ENCODE peak calls at places on chromosome 13, in five cellular contexts. S, F, G, C and U are unnamed samples.

GRCh38 chr13:96781141-96781540 is 213.1 kb downstream of the OXGR1 start:
- DNase-seq in S (no peak), C (no peak), G (no peak), F (peak; percentile 24), U (peak; percentile 21)

GRCh38 chr13:91358384-91358776 is 10.9 kb downstream of the MIR17HG start:
- DNase-seq in G (no peak), S (no peak), F (no peak), C (no peak), U (no peak)

GRCh38 chr13:42354246-42355117 is 82.5 kb downstream of the AKAP11 start:
- DNase-seq in G (no peak), S (peak; percentile 48), F (no peak), C (no peak), U (no peak)

GRCh38 chr13:51873419-51873818 is 11.7 kb downstream of the CCDC70 start:
- DNase-seq in G (no peak), C (no peak), S (no peak), F (no peak), U (no peak)

GRCh38 chr13:90696254-90696653 is 651.2 kb upstream of the MIR17HG start:
- DNase-seq in F (no peak), G (no peak), C (no peak), S (peak; percentile 7), U (no peak)

GRCh38 chr13:37769078-37769477 is 100.5 kb downstream of the TRPC4 start:
- DNase-seq in S (no peak), C (peak; percentile 2), F (no peak), G (no peak), U (no peak)

GRCh38 chr13:32426191-32426980 is 1.5 kb downstream of the N4BP2L1 start:
- DNase-seq in G (peak; percentile 22), F (no peak), S (no peak), C (no peak), U (peak; percentile 38)

GRCh38 chr13:41117859-41118258 is 14.7 kb downstream of the KBTBD6 start:
- DNase-seq in C (no peak), G (no peak), F (no peak), S (no peak), U (no peak)

GRCh38 chr13:50365300-50365682 is 350.0 kb downstream of the KCNRG start:
- DNase-seq in S (no peak), C (no peak), G (no peak), F (no peak), U (no peak)
- H3K27ac ChIP-seq in S (no peak overlapping the region), C (no peak overlapping the region), G (no peak overlapping the region), F (peak overlapping the region; percentile 38), U (no peak overlapping the region)

GRCh38 chr13:27641711-27642502 is 20.2 kb downstream of the POLR1D start:
- DNase-seq in G (no peak), F (no peak), C (peak; percentile 91), S (no peak), U (no peak)

GRCh38 chr13:27639186-27639585 is 17.5 kb downstream of the POLR1D start:
- DNase-seq in G (no peak), C (no peak), F (no peak), S (no peak), U (no peak)

GRCh38 chr13:27638521-27638920 is 16.8 kb downstream of the POLR1D start:
- DNase-seq in F (no peak), S (peak; percentile 57), G (no peak), C (no peak), U (peak; percentile 69)

GRCh38 chr13:27644302-27644701 is 22.6 kb downstream of the POLR1D start:
- DNase-seq in F (no peak), C (no peak), S (peak; percentile 92), G (no peak), U (peak; percentile 63)

DNA sequence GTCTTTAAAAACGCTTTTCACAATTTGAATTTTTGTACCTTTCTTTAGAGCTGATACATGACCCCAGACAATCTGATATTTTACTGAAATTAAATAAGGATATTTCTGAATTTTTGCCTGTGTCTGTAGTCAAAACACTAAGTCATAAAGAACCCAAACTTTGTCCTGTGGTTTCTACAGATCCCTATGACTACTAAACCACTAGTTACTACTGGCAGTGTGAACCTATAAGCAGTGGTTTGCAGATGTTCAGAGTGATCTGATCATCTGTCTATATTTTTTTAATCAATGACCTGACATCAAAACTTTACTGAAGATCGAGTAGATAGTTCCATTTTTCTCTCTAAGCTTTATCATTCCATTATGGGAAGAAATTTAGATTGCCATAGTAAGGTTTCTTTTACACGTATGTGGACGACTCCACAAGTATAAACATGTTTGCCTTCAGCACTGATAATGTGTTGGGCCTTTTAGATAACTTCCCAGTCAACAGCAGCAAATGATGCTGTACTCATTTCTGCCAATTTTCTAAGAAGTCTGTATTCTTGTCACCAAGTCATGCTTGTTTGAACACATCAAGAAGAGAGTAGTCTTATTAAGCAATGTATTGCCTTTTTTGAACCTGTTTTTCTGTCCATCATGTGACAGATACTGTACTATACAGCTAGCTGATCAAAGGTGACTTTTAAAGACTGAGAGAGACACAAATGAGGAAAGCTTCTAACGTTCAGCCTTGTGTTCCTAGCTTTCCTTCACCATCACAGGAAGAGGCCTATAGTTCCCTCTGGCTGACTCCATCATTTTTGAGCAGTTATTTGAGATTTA is 21.9 kb downstream of the POLR1D start:
- DNase-seq in G (no peak), C (no peak), F (no peak), S (no peak), U (no peak)
- TF ChIP-seq POLR2A in G (no peak), C (no peak), F (no peak), S (no peak), U (no peak)

DNA sequence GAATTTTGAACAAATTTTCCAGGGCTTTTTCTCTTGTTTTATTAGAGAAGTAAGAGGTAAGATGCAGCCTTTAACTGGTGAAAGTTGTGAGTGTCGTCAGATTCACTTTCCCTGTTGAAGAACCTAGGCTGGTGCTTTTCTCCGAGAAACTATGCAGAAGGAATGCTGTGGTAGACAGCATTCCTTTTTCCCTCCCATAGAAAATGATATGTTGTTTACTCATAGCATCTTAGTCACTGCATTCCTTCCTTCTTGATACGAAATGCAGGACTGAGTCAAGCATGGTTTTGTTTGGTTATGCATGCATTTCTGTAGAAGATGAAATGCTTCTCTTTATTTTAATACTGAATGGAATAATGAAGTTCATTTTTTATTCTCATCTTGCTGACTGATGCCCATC is 3.4 kb downstream of the ITGBL1 start:
- DNase-seq in S (peak; percentile 97), F (no peak), C (no peak), G (no peak), U (no peak)
- H3K27ac ChIP-seq in S (peak overlapping the region; percentile 99), F (no peak overlapping the region), C (no peak overlapping the region), G (no peak overlapping the region), U (no peak overlapping the region)

GRCh38 chr13:88118952-88119351 is 447.8 kb downstream of the SLITRK5 start:
- DNase-seq in C (no peak), G (no peak), S (no peak), F (no peak), U (no peak)

GRCh38 chr13:88125055-88125454 is 453.9 kb downstream of the SLITRK5 start:
- DNase-seq in G (no peak), S (no peak), F (no peak), C (no peak), U (no peak)

GRCh38 chr13:88124142-88124541 is 453.0 kb downstream of the SLITRK5 start:
- DNase-seq in G (no peak), F (no peak), S (no peak), C (no peak), U (no peak)
- TF ChIP-seq POLR2A in G (no peak), F (no peak), S (no peak), C (no peak), U (no peak)

DNA sequence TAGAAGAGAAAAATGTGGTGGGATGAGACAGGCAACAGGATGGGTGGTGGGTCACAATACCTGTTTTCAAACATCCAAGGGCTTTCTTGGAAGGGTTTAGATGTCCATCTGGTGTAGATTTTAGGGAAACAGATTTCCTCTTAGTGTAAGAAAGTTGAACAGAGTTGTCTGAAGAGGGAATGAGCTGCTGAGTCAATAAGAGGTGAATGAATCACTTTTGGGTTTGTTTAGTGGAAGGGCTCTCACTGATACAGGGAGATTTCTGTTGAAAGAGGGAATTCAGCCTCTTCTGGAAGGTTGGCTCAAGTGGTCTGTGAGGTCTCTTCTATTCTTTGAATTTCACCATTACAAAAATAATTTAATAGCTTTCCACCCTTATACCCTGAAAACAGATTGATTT is 54.6 kb downstream of the LACC1 start:
- DNase-seq in G (no peak), F (no peak), S (peak; percentile 29), C (no peak), U (no peak)
- H3K27ac ChIP-seq in G (no peak overlapping the region), F (no peak overlapping the region), S (no peak overlapping the region), C (no peak overlapping the region), U (no peak overlapping the region)